ENCODE peak calls at places on chromosomes 7 and 10, in seven cellular contexts. One of them, this sample, is unnamed.

GRCh38 chr7:113521468-113521867 is 397.3 kb downstream of the PPP1R3A start:
- DNase-seq in HFFc6: no peak
- DNase-seq in activated CD8-positive, alpha-beta memory T cell treated with anti-CD3 and anti-CD28 coated beads for 1 hour: no peak
- DNase-seq in progenitor cell of endocrine pancreas: no peak
- DNase-seq in epithelial cell of prostate: peak; percentile 2
- DNase-seq in EH: peak; percentile 36
- DNase-seq in mesothelial cell of epicardium: no peak
- DNase-seq in this sample: no peak

GRCh38 chr7:37310322-37311080 is 138.2 kb downstream of the ELMO1 start:
- DNase-seq in HFFc6: no peak
- DNase-seq in activated CD8-positive, alpha-beta memory T cell treated with anti-CD3 and anti-CD28 coated beads for 1 hour: no peak
- DNase-seq in progenitor cell of endocrine pancreas: no peak
- DNase-seq in epithelial cell of prostate: no peak
- DNase-seq in EH: no peak
- DNase-seq in mesothelial cell of epicardium: no peak
- DNase-seq in this sample: no peak

GRCh38 chr10:110010076-110011069 is 2.6 kb downstream of the ADD3 start:
- DNase-seq in HFFc6: no peak
- DNase-seq in activated CD8-positive, alpha-beta memory T cell treated with anti-CD3 and anti-CD28 coated beads for 1 hour: peak; percentile 16
- DNase-seq in progenitor cell of endocrine pancreas: no peak
- DNase-seq in epithelial cell of prostate: no peak
- DNase-seq in EH: no peak
- DNase-seq in mesothelial cell of epicardium: no peak
- DNase-seq in this sample: no peak

GRCh38 chr7:72030994-72031667 is 381.0 kb downstream of the CALN1 start:
- DNase-seq in HFFc6: no peak
- DNase-seq in activated CD8-positive, alpha-beta memory T cell treated with anti-CD3 and anti-CD28 coated beads for 1 hour: no peak
- DNase-seq in progenitor cell of endocrine pancreas: no peak
- DNase-seq in epithelial cell of prostate: no peak
- DNase-seq in EH: no peak
- DNase-seq in mesothelial cell of epicardium: no peak
- DNase-seq in this sample: no peak

GRCh38 chr7:98295467-98296220 is 14.2 kb downstream of the BRI3 start:
- DNase-seq in HFFc6: no peak
- DNase-seq in activated CD8-positive, alpha-beta memory T cell treated with anti-CD3 and anti-CD28 coated beads for 1 hour: no peak
- DNase-seq in progenitor cell of endocrine pancreas: no peak
- DNase-seq in epithelial cell of prostate: no peak
- DNase-seq in EH: peak; percentile 17
- DNase-seq in mesothelial cell of epicardium: no peak
- DNase-seq in this sample: no peak

GRCh38 chr10:123241391-123242141 is 87.4 kb downstream of the BUB3 start:
- DNase-seq in HFFc6: no peak
- DNase-seq in activated CD8-positive, alpha-beta memory T cell treated with anti-CD3 and anti-CD28 coated beads for 1 hour: no peak
- DNase-seq in progenitor cell of endocrine pancreas: no peak
- DNase-seq in epithelial cell of prostate: no peak
- DNase-seq in EH: peak; percentile 3
- DNase-seq in mesothelial cell of epicardium: no peak
- DNase-seq in this sample: no peak

GRCh38 chr10:65910209-65910608 is 1015.6 kb upstream of the LRRTM3 start:
- DNase-seq in HFFc6: no peak
- DNase-seq in activated CD8-positive, alpha-beta memory T cell treated with anti-CD3 and anti-CD28 coated beads for 1 hour: no peak
- DNase-seq in progenitor cell of endocrine pancreas: no peak
- DNase-seq in epithelial cell of prostate: no peak
- DNase-seq in EH: no peak
- DNase-seq in mesothelial cell of epicardium: no peak
- DNase-seq in this sample: no peak

GRCh38 chr7:28988818-28989595 is 30.9 kb upstream of the TRIL start:
- DNase-seq in HFFc6: peak; percentile 90
- DNase-seq in activated CD8-positive, alpha-beta memory T cell treated with anti-CD3 and anti-CD28 coated beads for 1 hour: no peak
- DNase-seq in progenitor cell of endocrine pancreas: no peak
- DNase-seq in epithelial cell of prostate: peak; percentile 34
- DNase-seq in EH: peak; percentile 99
- DNase-seq in mesothelial cell of epicardium: no peak
- DNase-seq in this sample: no peak

GRCh38 chr7:81705206-81705605 is 64.6 kb downstream of the HGF start:
- DNase-seq in HFFc6: no peak
- DNase-seq in activated CD8-positive, alpha-beta memory T cell treated with anti-CD3 and anti-CD28 coated beads for 1 hour: no peak
- DNase-seq in progenitor cell of endocrine pancreas: no peak
- DNase-seq in epithelial cell of prostate: no peak
- DNase-seq in EH: no peak
- DNase-seq in mesothelial cell of epicardium: no peak
- DNase-seq in this sample: no peak

GRCh38 chr7:139650429-139651100 is 127.1 kb downstream of the CLEC2L start:
- DNase-seq in HFFc6: no peak
- DNase-seq in activated CD8-positive, alpha-beta memory T cell treated with anti-CD3 and anti-CD28 coated beads for 1 hour: no peak
- DNase-seq in progenitor cell of endocrine pancreas: no peak
- DNase-seq in epithelial cell of prostate: no peak
- DNase-seq in EH: no peak
- DNase-seq in mesothelial cell of epicardium: no peak
- DNase-seq in this sample: no peak

GRCh38 chr10:98589007-98589406 is 142.3 kb upstream of the HPS1 start:
- DNase-seq in HFFc6: peak; percentile 49
- DNase-seq in activated CD8-positive, alpha-beta memory T cell treated with anti-CD3 and anti-CD28 coated beads for 1 hour: no peak
- DNase-seq in progenitor cell of endocrine pancreas: no peak
- DNase-seq in epithelial cell of prostate: peak; percentile 26
- DNase-seq in EH: peak; percentile 64
- DNase-seq in mesothelial cell of epicardium: no peak
- DNase-seq in this sample: no peak

GRCh38 chr10:47054936-47055335 is 143.7 kb downstream of the PTPN20 start:
- DNase-seq in HFFc6: no peak
- DNase-seq in activated CD8-positive, alpha-beta memory T cell treated with anti-CD3 and anti-CD28 coated beads for 1 hour: no peak
- DNase-seq in progenitor cell of endocrine pancreas: no peak
- DNase-seq in epithelial cell of prostate: no peak
- DNase-seq in EH: no peak
- DNase-seq in mesothelial cell of epicardium: no peak
- DNase-seq in this sample: no peak

GRCh38 chr10:74968621-74969019 is 142.2 kb downstream of the KAT6B start:
- DNase-seq in HFFc6: no peak
- DNase-seq in activated CD8-positive, alpha-beta memory T cell treated with anti-CD3 and anti-CD28 coated beads for 1 hour: no peak
- DNase-seq in progenitor cell of endocrine pancreas: no peak
- DNase-seq in epithelial cell of prostate: no peak
- DNase-seq in EH: no peak
- DNase-seq in mesothelial cell of epicardium: no peak
- DNase-seq in this sample: no peak

GRCh38 chr7:140640727-140641531 is at the start of gene DENND2A:
- DNase-seq in HFFc6: no peak
- DNase-seq in activated CD8-positive, alpha-beta memory T cell treated with anti-CD3 and anti-CD28 coated beads for 1 hour: no peak
- DNase-seq in progenitor cell of endocrine pancreas: peak; percentile 76
- DNase-seq in epithelial cell of prostate: no peak
- DNase-seq in EH: peak; percentile 64
- DNase-seq in mesothelial cell of epicardium: peak; percentile 77
- DNase-seq in this sample: no peak

GRCh38 chr7:16369851-16370250 is 51.5 kb downstream of the CRPPA start:
- DNase-seq in HFFc6: no peak
- DNase-seq in activated CD8-positive, alpha-beta memory T cell treated with anti-CD3 and anti-CD28 coated beads for 1 hour: no peak
- DNase-seq in progenitor cell of endocrine pancreas: no peak
- DNase-seq in epithelial cell of prostate: no peak
- DNase-seq in EH: no peak
- DNase-seq in mesothelial cell of epicardium: no peak
- DNase-seq in this sample: no peak

GRCh38 chr7:3092468-3092867 is 48.8 kb upstream of the CARD11 start:
- DNase-seq in HFFc6: no peak
- DNase-seq in activated CD8-positive, alpha-beta memory T cell treated with anti-CD3 and anti-CD28 coated beads for 1 hour: peak; percentile 40
- DNase-seq in progenitor cell of endocrine pancreas: no peak
- DNase-seq in epithelial cell of prostate: no peak
- DNase-seq in EH: no peak
- DNase-seq in mesothelial cell of epicardium: no peak
- DNase-seq in this sample: no peak

GRCh38 chr7:149295481-149295850 is 33.5 kb downstream of the ZNF783 start:
- DNase-seq in HFFc6: no peak
- DNase-seq in activated CD8-positive, alpha-beta memory T cell treated with anti-CD3 and anti-CD28 coated beads for 1 hour: no peak
- DNase-seq in progenitor cell of endocrine pancreas: no peak
- DNase-seq in epithelial cell of prostate: no peak
- DNase-seq in EH: no peak
- DNase-seq in mesothelial cell of epicardium: no peak
- DNase-seq in this sample: no peak

GRCh38 chr10:49519717-49520116 is 19.2 kb downstream of the ERCC6 start:
- DNase-seq in HFFc6: no peak
- DNase-seq in activated CD8-positive, alpha-beta memory T cell treated with anti-CD3 and anti-CD28 coated beads for 1 hour: no peak
- DNase-seq in progenitor cell of endocrine pancreas: no peak
- DNase-seq in epithelial cell of prostate: no peak
- DNase-seq in EH: no peak
- DNase-seq in mesothelial cell of epicardium: no peak
- DNase-seq in this sample: no peak

GRCh38 chr7:102836206-102836938 is 76.4 kb upstream of the LRRC17 start:
- DNase-seq in HFFc6: peak; percentile 84
- DNase-seq in activated CD8-positive, alpha-beta memory T cell treated with anti-CD3 and anti-CD28 coated beads for 1 hour: no peak
- DNase-seq in progenitor cell of endocrine pancreas: no peak
- DNase-seq in epithelial cell of prostate: no peak
- DNase-seq in EH: peak; percentile 93
- DNase-seq in mesothelial cell of epicardium: no peak
- DNase-seq in this sample: peak; percentile 98

GRCh38 chr10:49837096-49837495 is 75.0 kb upstream of the OGDHL start:
- DNase-seq in HFFc6: peak; percentile 43
- DNase-seq in activated CD8-positive, alpha-beta memory T cell treated with anti-CD3 and anti-CD28 coated beads for 1 hour: no peak
- DNase-seq in progenitor cell of endocrine pancreas: no peak
- DNase-seq in epithelial cell of prostate: no peak
- DNase-seq in EH: peak; percentile 14
- DNase-seq in mesothelial cell of epicardium: no peak
- DNase-seq in this sample: peak; percentile 93

GRCh38 chr7:33459340-33459751 is 330.0 kb downstream of the BBS9 start:
- DNase-seq in HFFc6: peak; percentile 55
- DNase-seq in activated CD8-positive, alpha-beta memory T cell treated with anti-CD3 and anti-CD28 coated beads for 1 hour: no peak
- DNase-seq in progenitor cell of endocrine pancreas: no peak
- DNase-seq in epithelial cell of prostate: no peak
- DNase-seq in EH: peak; percentile 65
- DNase-seq in mesothelial cell of epicardium: no peak
- DNase-seq in this sample: no peak

GRCh38 chr10:96612052-96612830 is 25.4 kb upstream of the TM9SF3 start:
- DNase-seq in HFFc6: no peak
- DNase-seq in activated CD8-positive, alpha-beta memory T cell treated with anti-CD3 and anti-CD28 coated beads for 1 hour: no peak
- DNase-seq in progenitor cell of endocrine pancreas: no peak
- DNase-seq in epithelial cell of prostate: no peak
- DNase-seq in EH: no peak
- DNase-seq in mesothelial cell of epicardium: no peak
- DNase-seq in this sample: no peak

GRCh38 chr10:52740913-52741675 is 31.5 kb downstream of the MBL2 start:
- DNase-seq in HFFc6: peak; percentile 14
- DNase-seq in activated CD8-positive, alpha-beta memory T cell treated with anti-CD3 and anti-CD28 coated beads for 1 hour: no peak
- DNase-seq in progenitor cell of endocrine pancreas: peak; percentile 70
- DNase-seq in epithelial cell of prostate: no peak
- DNase-seq in EH: peak; percentile 45
- DNase-seq in mesothelial cell of epicardium: peak; percentile 67
- DNase-seq in this sample: peak; percentile 42

GRCh38 chr10:63346015-63346441 is 119.7 kb downstream of the JMJD1C start:
- DNase-seq in HFFc6: peak; percentile 29
- DNase-seq in activated CD8-positive, alpha-beta memory T cell treated with anti-CD3 and anti-CD28 coated beads for 1 hour: no peak
- DNase-seq in progenitor cell of endocrine pancreas: no peak
- DNase-seq in epithelial cell of prostate: no peak
- DNase-seq in EH: peak; percentile 59
- DNase-seq in mesothelial cell of epicardium: no peak
- DNase-seq in this sample: no peak

GRCh38 chr7:157253850-157254249 is 83.0 kb upstream of the DNAJB6 start:
- DNase-seq in HFFc6: no peak
- DNase-seq in activated CD8-positive, alpha-beta memory T cell treated with anti-CD3 and anti-CD28 coated beads for 1 hour: no peak
- DNase-seq in progenitor cell of endocrine pancreas: no peak
- DNase-seq in epithelial cell of prostate: no peak
- DNase-seq in EH: no peak
- DNase-seq in mesothelial cell of epicardium: no peak
- DNase-seq in this sample: no peak

GRCh38 chr10:62582098-62582705 is 208.0 kb downstream of the ZNF365 start:
- DNase-seq in HFFc6: peak; percentile 73
- DNase-seq in activated CD8-positive, alpha-beta memory T cell treated with anti-CD3 and anti-CD28 coated beads for 1 hour: no peak
- DNase-seq in progenitor cell of endocrine pancreas: no peak
- DNase-seq in epithelial cell of prostate: no peak
- DNase-seq in EH: peak; percentile 81
- DNase-seq in mesothelial cell of epicardium: no peak
- DNase-seq in this sample: peak; percentile 44

GRCh38 chr10:31929986-31930675 is 1.5 kb upstream of the ARHGAP12 start:
- DNase-seq in HFFc6: no peak
- DNase-seq in activated CD8-positive, alpha-beta memory T cell treated with anti-CD3 and anti-CD28 coated beads for 1 hour: no peak
- DNase-seq in progenitor cell of endocrine pancreas: no peak
- DNase-seq in epithelial cell of prostate: no peak
- DNase-seq in EH: peak; percentile 31
- DNase-seq in mesothelial cell of epicardium: no peak
- DNase-seq in this sample: no peak

GRCh38 chr10:56763090-56763489 is 402.0 kb upstream of the ZWINT start:
- DNase-seq in HFFc6: no peak
- DNase-seq in activated CD8-positive, alpha-beta memory T cell treated with anti-CD3 and anti-CD28 coated beads for 1 hour: no peak
- DNase-seq in progenitor cell of endocrine pancreas: no peak
- DNase-seq in epithelial cell of prostate: no peak
- DNase-seq in EH: no peak
- DNase-seq in mesothelial cell of epicardium: no peak
- DNase-seq in this sample: no peak

GRCh38 chr10:75202321-75203096 is 8.1 kb upstream of the VDAC2 start:
- DNase-seq in HFFc6: peak; percentile 25
- DNase-seq in activated CD8-positive, alpha-beta memory T cell treated with anti-CD3 and anti-CD28 coated beads for 1 hour: no peak
- DNase-seq in progenitor cell of endocrine pancreas: no peak
- DNase-seq in epithelial cell of prostate: no peak
- DNase-seq in EH: peak; percentile 90
- DNase-seq in mesothelial cell of epicardium: no peak
- DNase-seq in this sample: peak; percentile 17

GRCh38 chr7:112630565-112630964 is 149.8 kb downstream of the LSMEM1 start:
- DNase-seq in HFFc6: no peak
- DNase-seq in activated CD8-positive, alpha-beta memory T cell treated with anti-CD3 and anti-CD28 coated beads for 1 hour: no peak
- DNase-seq in progenitor cell of endocrine pancreas: no peak
- DNase-seq in epithelial cell of prostate: peak; percentile 22
- DNase-seq in EH: no peak
- DNase-seq in mesothelial cell of epicardium: no peak
- DNase-seq in this sample: no peak

GRCh38 chr7:151540146-151540545 is 20.5 kb upstream of the RHEB start:
- DNase-seq in HFFc6: no peak
- DNase-seq in activated CD8-positive, alpha-beta memory T cell treated with anti-CD3 and anti-CD28 coated beads for 1 hour: no peak
- DNase-seq in progenitor cell of endocrine pancreas: no peak
- DNase-seq in epithelial cell of prostate: no peak
- DNase-seq in EH: no peak
- DNase-seq in mesothelial cell of epicardium: no peak
- DNase-seq in this sample: peak; percentile 37

This sample was measured in RCC 7860.